ENCODE peak calls at places on chromosome 16, in nine cellular contexts. X is OCI-LY7, T is ovary, J is brain microvascular endothelial cell, R is left ventricle myocardium inferior, E is prostate gland, U is mammary epithelial cell, W is body of pancreas, F is ascending aorta. Z is an unnamed sample.
A peak's percentile ranks its signal among the peaks of the same experiment; 100 is the strongest.

GRCh38 chr16:81149614-81150013 is 53.4 kb upstream of the GCSH start:
- DNase-seq in J (no peak), W (no peak), E (no peak), F (no peak), T (no peak), R (no peak), U (no peak), X (no peak), Z (no peak)

GRCh38 chr16:49019826-49020401 is 261.7 kb downstream of the CBLN1 start:
- DNase-seq in E (no peak), J (no peak), U (no peak), R (no peak), F (no peak), T (no peak), X (no peak), W (peak; percentile 43), Z (no peak)

GRCh38 chr16:14101415-14101814 is 30.3 kb downstream of the MRTFB start:
- DNase-seq in X (no peak), E (no peak), R (no peak), W (no peak), T (no peak), F (no peak), J (no peak), U (no peak), Z (no peak)

GRCh38 chr16:80932725-80933124 is 74.0 kb downstream of the CMC2 start:
- DNase-seq in W (peak; percentile 38), U (peak; percentile 50), J (peak; percentile 96), T (peak; percentile 20), X (no peak), R (peak; percentile 48), F (peak; percentile 92), E (peak; percentile 46), Z (peak; percentile 44)

GRCh38 chr16:29182501-29182900 is 197.6 kb downstream of the LAT start:
- DNase-seq in T (no peak), J (no peak), F (no peak), W (no peak), X (no peak), U (no peak), R (peak; percentile 70), E (no peak), Z (no peak)

GRCh38 chr16:29192329-29193247 is 207.7 kb downstream of the LAT start:
- DNase-seq in F (peak; percentile 52), T (no peak), W (no peak), R (no peak), E (no peak), X (peak; percentile 22), U (no peak), J (no peak), Z (no peak)

GRCh38 chr16:590165-590874 is 454 bp downstream of the RAB40C start:
- DNase-seq in T (peak; percentile 43), F (no peak), E (no peak), R (no peak), W (no peak), J (no peak), U (peak; percentile 45), X (no peak), Z (no peak)

GRCh38 chr16:7839568-7839967 is 506.9 kb downstream of the RBFOX1 start:
- DNase-seq in T (no peak), J (no peak), U (no peak), X (no peak), W (no peak), F (no peak), R (no peak), E (no peak), Z (no peak)

GRCh38 chr16:82059161-82059982 is 24.3 kb downstream of the HSD17B2 start:
- DNase-seq in F (no peak), W (no peak), U (no peak), R (no peak), E (no peak), J (no peak), X (no peak), T (no peak), Z (no peak)

GRCh38 chr16:66304961-66305360 is 61.5 kb upstream of the CDH5 start:
- DNase-seq in F (peak; percentile 59), W (no peak), X (no peak), T (no peak), E (no peak), U (no peak), J (no peak), R (no peak), Z (no peak)

GRCh38 chr16:72560617-72561016 is 388.7 kb upstream of the PMFBP1 start:
- DNase-seq in T (no peak), E (peak; percentile 19), W (no peak), X (no peak), F (no peak), J (no peak), U (no peak), R (no peak), Z (no peak)

GRCh38 chr16:70270176-70270575 is 18.4 kb upstream of the EXOSC6 start:
- DNase-seq in F (no peak), J (no peak), T (no peak), U (no peak), W (no peak), X (no peak), R (no peak), E (no peak), Z (no peak)

GRCh38 chr16:85004587-85005205 is 6.6 kb downstream of the ZDHHC7 start:
- DNase-seq in U (peak; percentile 70), T (peak; percentile 35), F (peak; percentile 83), E (no peak), J (peak; percentile 84), W (no peak), R (no peak), X (no peak), Z (peak; percentile 32)

GRCh38 chr16:73956592-73957495 is 339.8 kb upstream of the PSMD7 start:
- DNase-seq in E (peak; percentile 49), U (peak; percentile 17), F (no peak), R (peak; percentile 43), W (peak; percentile 76), X (peak; percentile 58), J (peak; percentile 78), T (peak; percentile 16), Z (no peak)

GRCh38 chr16:72066747-72067146 is 3.7 kb downstream of the HPR start:
- DNase-seq in J (peak; percentile 6), F (no peak), E (no peak), R (no peak), U (peak; percentile 15), X (peak; percentile 47), W (peak; percentile 10), T (no peak), Z (no peak)

GRCh38 chr16:10314811-10315210 is 71.0 kb upstream of the ATF7IP2 start:
- DNase-seq in J (peak; percentile 1), U (peak; percentile 53), T (no peak), F (no peak), W (no peak), R (no peak), E (no peak), X (peak; percentile 66), Z (no peak)

DNA sequence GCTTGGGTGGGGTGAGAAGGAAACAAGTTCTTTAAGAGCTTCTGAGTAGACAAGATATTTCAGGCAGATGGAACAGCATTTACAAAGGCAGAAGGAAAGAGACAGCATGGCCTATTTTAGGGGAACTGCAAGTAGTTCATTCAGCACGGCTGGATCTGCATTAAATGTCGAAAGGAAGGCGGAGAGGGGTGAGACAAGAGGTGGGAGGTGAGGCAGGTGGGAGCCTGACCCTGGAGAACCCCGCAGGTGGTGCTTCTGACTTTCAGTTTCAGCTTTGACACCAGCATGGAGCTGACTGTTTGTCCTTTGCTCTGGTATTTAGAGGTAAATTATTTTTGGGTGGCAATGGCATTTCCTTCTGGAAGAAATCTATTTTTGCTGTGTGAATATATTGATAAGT is 194.8 kb downstream of the HS3ST4 start:
- DNase-seq in U (no peak), W (no peak), T (no peak), E (no peak), R (no peak), X (no peak), J (no peak), F (no peak), Z (no peak)
- TF ChIP-seq CTCF in U (no peak), W (no peak), T (no peak), E (no peak), R (no peak), X (no peak), J (no peak), F (no peak), Z (no peak)

GRCh38 chr16:11528053-11528452 is 58.7 kb downstream of the LITAF start:
- DNase-seq in U (no peak), X (no peak), E (no peak), F (no peak), T (no peak), W (no peak), J (no peak), R (no peak), Z (no peak)
- H3K4me3 ChIP-seq in U (no peak overlapping the region), X (no peak overlapping the region), E (no peak overlapping the region), F (no peak overlapping the region), T (no peak overlapping the region), W (no peak overlapping the region), J (no peak overlapping the region), R (no peak overlapping the region), Z (no peak overlapping the region)

DNA sequence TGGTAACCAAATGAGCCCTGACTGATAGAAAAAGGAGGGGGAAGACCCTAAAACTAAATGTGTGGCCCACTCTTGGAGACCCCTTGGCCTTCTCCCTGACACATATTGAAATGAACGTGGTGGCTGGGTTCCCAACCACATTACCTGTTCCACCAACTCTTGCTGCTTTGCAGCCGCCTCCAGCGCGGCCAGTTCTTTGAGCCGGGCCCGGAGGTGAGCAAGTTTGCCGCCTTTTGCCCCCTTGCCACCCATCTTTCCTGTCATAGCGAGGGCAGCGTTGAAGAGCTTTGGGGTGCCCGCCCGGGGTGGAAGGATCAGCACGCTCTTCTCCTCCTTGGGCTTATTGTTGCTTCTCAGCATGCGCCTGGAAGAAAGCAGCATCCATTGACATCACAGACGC is 83.2 kb downstream of the CNGB1 start:
- DNase-seq in U (no peak), J (no peak), E (no peak), F (no peak), R (no peak), X (no peak), W (no peak), T (no peak), Z (no peak)
- H3K36me3 ChIP-seq in U (no peaks in the 10 kb centered on the region), J (no peaks in the 10 kb centered on the region), E (no peaks in the 10 kb centered on the region), F (no peaks in the 10 kb centered on the region), R (no peaks in the 10 kb centered on the region), X (no peaks in the 10 kb centered on the region), W (no peaks in the 10 kb centered on the region), T (no peaks in the 10 kb centered on the region), Z (no peaks in the 10 kb centered on the region)

GRCh38 chr16:77403732-77404131 is 31.1 kb downstream of the ADAMTS18 start:
- DNase-seq in W (no peak), U (no peak), T (no peak), E (no peak), R (no peak), X (no peak), F (no peak), J (no peak), Z (no peak)

GRCh38 chr16:77408607-77409006 is 26.2 kb downstream of the ADAMTS18 start:
- DNase-seq in R (no peak), E (no peak), W (no peak), T (no peak), F (no peak), J (no peak), X (no peak), U (no peak), Z (no peak)

GRCh38 chr16:77409311-77409710 is 25.5 kb downstream of the ADAMTS18 start:
- DNase-seq in R (no peak), F (no peak), T (no peak), E (no peak), U (no peak), J (no peak), W (no peak), X (no peak), Z (no peak)

GRCh38 chr16:77404823-77405222 is 30.0 kb downstream of the ADAMTS18 start:
- DNase-seq in E (no peak), W (no peak), T (no peak), F (no peak), X (no peak), J (no peak), U (no peak), R (no peak), Z (no peak)

GRCh38 chr16:77406680-77407079 is 28.2 kb downstream of the ADAMTS18 start:
- DNase-seq in J (peak; percentile 11), E (no peak), W (no peak), X (no peak), T (no peak), F (no peak), R (no peak), U (peak; percentile 8), Z (no peak)
- TF ChIP-seq CTCF in J (peak; percentile 23), E (no peak), W (no peak), X (peak; percentile 40), T (no peak), F (no peak), R (no peak), U (peak; percentile 26), Z (no peak)